ENCODE peak calls at places on chromosomes 7 and 10, in five cellular contexts. One of them, this sample, is unnamed.

GRCh38 chr7:125654076-125654475 is 724.5 kb upstream of the POT1 start:
- DNase-seq in naive thymus-derived CD8-positive, alpha-beta T cell: no peak
- DNase-seq in AG08395: no peak
- DNase-seq in body of pancreas: no peak
- DNase-seq in AG04450: no peak
- DNase-seq in this sample: no peak

GRCh38 chr7:64320547-64321495 is 7.1 kb downstream of the ZNF736 start:
- DNase-seq in naive thymus-derived CD8-positive, alpha-beta T cell: no peak
- DNase-seq in AG08395: no peak
- DNase-seq in AG04450: no peak
- DNase-seq in body of pancreas: no peak
- DNase-seq in this sample: no peak

GRCh38 chr7:155169081-155169480 is 99.0 kb downstream of the HTR5A start:
- DNase-seq in AG08395: no peak
- DNase-seq in body of pancreas: no peak
- DNase-seq in AG04450: no peak
- DNase-seq in naive thymus-derived CD8-positive, alpha-beta T cell: no peak
- DNase-seq in this sample: no peak

GRCh38 chr7:136034132-136034531 is 57.0 kb upstream of the MTPN start:
- DNase-seq in body of pancreas: no peak
- DNase-seq in AG08395: no peak
- DNase-seq in AG04450: no peak
- DNase-seq in naive thymus-derived CD8-positive, alpha-beta T cell: no peak
- DNase-seq in this sample: no peak

GRCh38 chr10:27258838-27259532 is 18.4 kb upstream of the ACBD5 start:
- DNase-seq in naive thymus-derived CD8-positive, alpha-beta T cell: no peak
- DNase-seq in body of pancreas: no peak
- DNase-seq in AG08395: no peak
- DNase-seq in AG04450: no peak
- DNase-seq in this sample: no peak

GRCh38 chr10:93379366-93380042 is 102.6 kb downstream of the MYOF start:
- DNase-seq in body of pancreas: peak
- DNase-seq in naive thymus-derived CD8-positive, alpha-beta T cell: no peak
- DNase-seq in AG04450: peak
- DNase-seq in AG08395: peak
- DNase-seq in this sample: no peak

GRCh38 chr10:63672491-63672890 is 151.3 kb downstream of the REEP3 start:
- DNase-seq in body of pancreas: no peak
- DNase-seq in AG04450: no peak
- DNase-seq in naive thymus-derived CD8-positive, alpha-beta T cell: no peak
- DNase-seq in AG08395: no peak
- DNase-seq in this sample: no peak

GRCh38 chr10:87882555-87883294 is 19.3 kb downstream of the PTEN start:
- DNase-seq in AG08395: no peak
- DNase-seq in naive thymus-derived CD8-positive, alpha-beta T cell: no peak
- DNase-seq in AG04450: no peak
- DNase-seq in body of pancreas: no peak
- DNase-seq in this sample: no peak

GRCh38 chr10:124524991-124525653 is 63.5 kb downstream of the LHPP start:
- DNase-seq in AG08395: peak
- DNase-seq in naive thymus-derived CD8-positive, alpha-beta T cell: no peak
- DNase-seq in AG04450: no peak
- DNase-seq in body of pancreas: peak
- DNase-seq in this sample: no peak

GRCh38 chr7:57449904-57450303 is at the start of gene ZNF716:
- DNase-seq in AG04450: no peak
- DNase-seq in AG08395: no peak
- DNase-seq in body of pancreas: no peak
- DNase-seq in naive thymus-derived CD8-positive, alpha-beta T cell: no peak
- DNase-seq in this sample: no peak

This sample was measured in lung.